ENCODE peak calls at places on chromosomes 7 and 10, in nine cellular contexts. F, C, H, D, S, K, Y, G and X are unnamed samples.

GRCh38 chr7:95027181-95027872 is 119.9 kb downstream of the PPP1R9A start:
- DNase-seq in Y (no peak), G (peak), F (no peak), S (no peak), C (no peak), K (no peak), D (no peak), H (peak), X (no peak)

GRCh38 chr10:124736491-124737136 is 7.6 kb downstream of the FAM53B start:
- DNase-seq in G (peak), Y (peak), C (peak), F (peak), H (no peak), D (peak), S (no peak), K (no peak), X (no peak)

GRCh38 chr7:101819183-101819582 is 1.8 kb downstream of the CUX1 start:
- DNase-seq in D (no peak), C (no peak), S (no peak), Y (no peak), G (no peak), H (no peak), K (no peak), F (no peak), X (no peak)

GRCh38 chr10:28903716-28904115 is 226.4 kb downstream of the BAMBI start:
- DNase-seq in C (no peak), S (no peak), K (no peak), H (no peak), G (no peak), D (no peak), F (no peak), Y (no peak), X (no peak)

GRCh38 chr10:21329995-21330627 is 195.4 kb downstream of the SKIDA1 start:
- DNase-seq in G (peak), D (no peak), H (no peak), C (peak), S (no peak), Y (no peak), K (peak), F (no peak), X (no peak)

GRCh38 chr10:70169661-70170364 is 501 bp downstream of the SAR1A start:
- DNase-seq in H (no peak), D (no peak), G (no peak), Y (no peak), C (peak), K (no peak), S (no peak), F (no peak), X (no peak)

GRCh38 chr7:6164491-6164890 is 107.9 kb downstream of the CYTH3 start:
- DNase-seq in D (no peak), C (no peak), S (no peak), G (no peak), Y (no peak), K (no peak), H (no peak), F (no peak), X (no peak)

GRCh38 chr10:117249493-117250093 is 8.7 kb downstream of the SLC18A2 start:
- DNase-seq in K (no peak), D (no peak), C (no peak), F (no peak), H (no peak), Y (no peak), S (no peak), G (no peak), X (no peak)

GRCh38 chr7:47291461-47292051 is 290.4 kb downstream of the TNS3 start:
- DNase-seq in S (no peak), D (no peak), G (peak), H (no peak), F (no peak), Y (no peak), K (no peak), C (peak), X (no peak)

GRCh38 chr10:120689766-120690539 is 161.2 kb upstream of the WDR11 start:
- DNase-seq in Y (no peak), D (peak), F (peak), K (no peak), S (no peak), C (no peak), H (no peak), G (no peak), X (no peak)

GRCh38 chr10:13704969-13705368 is 118.2 kb downstream of the PRPF18 start:
- DNase-seq in Y (no peak), G (no peak), D (no peak), S (no peak), H (no peak), F (no peak), K (no peak), C (no peak), X (no peak)

GRCh38 chr7:42735081-42735480 is 176.8 kb downstream of the C7orf25 start:
- DNase-seq in G (no peak), C (no peak), K (no peak), Y (no peak), H (no peak), F (no peak), S (no peak), D (no peak), X (no peak)

GRCh38 chr10:122419890-122420623 is 34.4 kb upstream of the ARMS2 start:
- DNase-seq in K (no peak), S (no peak), C (peak), F (no peak), H (no peak), Y (no peak), G (no peak), D (no peak), X (no peak)

GRCh38 chr7:28623863-28624262 is 211.5 kb downstream of the CREB5 start:
- DNase-seq in F (no peak), D (no peak), H (peak), C (no peak), G (no peak), K (no peak), S (peak), Y (no peak), X (no peak)

GRCh38 chr7:137923380-137923779 is 76.6 kb upstream of the DGKI start:
- DNase-seq in D (no peak), G (no peak), S (no peak), F (no peak), C (peak), H (no peak), K (no peak), Y (no peak), X (no peak)

GRCh38 chr7:88967432-88967831 is 171.9 kb upstream of the TEX47 start:
- DNase-seq in K (no peak), S (no peak), C (no peak), G (no peak), D (no peak), H (no peak), Y (no peak), F (no peak), X (no peak)

GRCh38 chr7:16417958-16418357 is 3.4 kb downstream of the CRPPA start:
- DNase-seq in H (no peak), Y (no peak), D (no peak), G (no peak), C (no peak), F (no peak), S (no peak), K (no peak), X (no peak)

GRCh38 chr7:121909721-121910359 is 36.9 kb downstream of the PTPRZ1 start:
- DNase-seq in K (no peak), D (no peak), S (no peak), C (no peak), F (no peak), H (no peak), G (no peak), Y (no peak), X (no peak)

GRCh38 chr10:90326498-90327267 is 531.2 kb downstream of the HTR7 start:
- DNase-seq in S (no peak), G (no peak), C (peak), K (no peak), Y (no peak), H (no peak), F (no peak), D (no peak), X (no peak)

GRCh38 chr7:87926581-87927461 is 7.2 kb upstream of the ADAM22 start:
- DNase-seq in K (peak), H (no peak), Y (peak), D (no peak), C (no peak), G (peak), S (no peak), F (no peak), X (peak)

GRCh38 chr10:119761106-119761505 is 35.3 kb downstream of the INPP5F start:
- DNase-seq in D (no peak), F (no peak), S (no peak), G (no peak), H (no peak), K (no peak), Y (no peak), C (peak), X (no peak)

GRCh38 chr10:79354141-79354540 is 6.9 kb downstream of the PPIF start:
- DNase-seq in D (no peak), F (no peak), C (no peak), H (no peak), G (no peak), K (no peak), Y (no peak), S (no peak), X (no peak)

GRCh38 chr10:5530412-5530806 is 5.6 kb downstream of the CALML3 start:
- DNase-seq in C (no peak), G (no peak), D (no peak), H (no peak), S (no peak), Y (no peak), F (no peak), K (no peak), X (no peak)

GRCh38 chr10:62083868-62084267 is 182.4 kb downstream of the ARID5B start:
- DNase-seq in G (peak), K (no peak), S (peak), D (no peak), Y (peak), H (peak), F (no peak), C (peak), X (no peak)